ENCODE peak calls at places on chromosome 19, in four cellular contexts. X, E, A and U are unnamed samples.

GRCh38 chr19:29777916-29778315 is 33.9 kb upstream of the CCNE1 start:
- DNase-seq in X (no peak), E (no peak), A (no peak), U (no peak)

GRCh38 chr19:13152356-13152853 is 2.2 kb downstream of the IER2 start:
- DNase-seq in X (no peak), E (no peak), A (no peak), U (no peak)

GRCh38 chr19:17005000-17005399 is 21.6 kb downstream of the CPAMD8 start:
- DNase-seq in X (no peak), E (no peak), A (no peak), U (no peak)

GRCh38 chr19:49210108-49210900 is 52.7 kb downstream of the TRPM4 start:
- DNase-seq in X (no peak), E (peak), A (no peak), U (no peak)

GRCh38 chr19:16383584-16384161 is 59.0 kb downstream of the KLF2 start:
- DNase-seq in X (no peak), E (no peak), A (no peak), U (no peak)

GRCh38 chr19:42229855-42230331 is 9.8 kb downstream of the ZNF526 start:
- DNase-seq in X (no peak), E (no peak), A (no peak), U (no peak)

GRCh38 chr19:43316591-43317319 is 36.7 kb upstream of the CD177 start:
- DNase-seq in X (no peak), E (no peak), A (peak), U (no peak)

GRCh38 chr19:45320997-45321775 is 1.5 kb downstream of the CKM start:
- DNase-seq in X (no peak), E (no peak), A (no peak), U (no peak)

GRCh38 chr19:42281175-42282035 is 12.4 kb downstream of the CIC start:
- DNase-seq in X (peak), E (no peak), A (no peak), U (no peak)

GRCh38 chr19:45323671-45324081 is 1.0 kb upstream of the CKM start:
- DNase-seq in X (no peak), E (no peak), A (no peak), U (no peak)

GRCh38 chr19:33256266-33256665 is 30.6 kb upstream of the SLC7A10 start:
- DNase-seq in X (no peak), E (no peak), A (no peak), U (no peak)

GRCh38 chr19:11422163-11423068 is 3.3 kb upstream of the RGL3 start:
- DNase-seq in X (peak), E (peak), A (peak), U (peak)

GRCh38 chr19:16258440-16258903 is 60.8 kb downstream of the AP1M1 start:
- DNase-seq in X (peak), E (no peak), A (no peak), U (no peak)

GRCh38 chr19:46955114-46955812 is 64.4 kb upstream of the NPAS1 start:
- DNase-seq in X (no peak), E (peak), A (no peak), U (no peak)

GRCh38 chr19:45568732-45569131 is 15.9 kb downstream of the OPA3 start:
- DNase-seq in X (no peak), E (no peak), A (no peak), U (no peak)

GRCh38 chr19:3176715-3177501 is 1.7 kb upstream of the S1PR4 start:
- DNase-seq in X (no peak), E (peak), A (peak), U (peak)

GRCh38 chr19:1534972-1535371 is 11.1 kb downstream of the PLK5 start:
- DNase-seq in X (no peak), E (no peak), A (no peak), U (no peak)

GRCh38 chr19:40740747-40741146 is 9.5 kb downstream of the ACTMAP start:
- DNase-seq in X (peak), E (no peak), A (peak), U (no peak)